ENCODE peak calls at places on chromosome 20, in six cellular contexts. P is sigmoid colon, M is AG04450, L is epithelial cell of esophagus, N is PC-3, E is GM10248. D is an unnamed sample.

GRCh38 chr20:46028110-46028509 is 905 bp upstream of the SLC12A5 start:
- DNase-seq in M (no peak), N (no peak), L (no peak), E (no peak), P (no peak), D (no peak)

GRCh38 chr20:4029505-4030467 is 14.4 kb upstream of the RNF24 start:
- DNase-seq in L (no peak), E (no peak), M (no peak), P (no peak), N (peak), D (no peak)

GRCh38 chr20:17938889-17939619 is 29.5 kb downstream of the SNX5 start:
- DNase-seq in P (peak), N (peak), M (no peak), L (peak), E (peak), D (no peak)

GRCh38 chr20:835220-836045 is 1.9 kb downstream of the FAM110A start:
- DNase-seq in L (no peak), E (no peak), N (no peak), P (no peak), M (no peak), D (no peak)

GRCh38 chr20:1017677-1018076 is 15.6 kb upstream of the RSPO4 start:
- DNase-seq in P (no peak), E (no peak), L (no peak), N (no peak), M (no peak), D (no peak)

GRCh38 chr20:31842471-31843157 is 2.8 kb downstream of the FOXS1 start:
- DNase-seq in P (peak), L (no peak), E (no peak), M (no peak), N (peak), D (no peak)

GRCh38 chr20:5910192-5910591 is 40.1 kb downstream of the TRMT6 start:
- DNase-seq in E (no peak), P (no peak), M (no peak), N (no peak), L (no peak), D (no peak)

GRCh38 chr20:50594231-50594590 is 84.0 kb downstream of the PTPN1 start:
- DNase-seq in M (no peak), N (no peak), P (no peak), L (no peak), E (no peak), D (no peak)

GRCh38 chr20:10897341-10897740 is 223.5 kb upstream of the JAG1 start:
- DNase-seq in P (no peak), N (peak), E (no peak), M (no peak), L (peak), D (no peak)

GRCh38 chr20:4299773-4300172 is 284.4 kb upstream of the RNF24 start:
- DNase-seq in M (no peak), E (no peak), L (no peak), N (no peak), P (no peak), D (no peak)

GRCh38 chr20:25453035-25453810 is 45.8 kb downstream of the GINS1 start:
- DNase-seq in N (peak), P (no peak), M (no peak), E (no peak), L (peak), D (peak)

GRCh38 chr20:967796-968742 is 34.0 kb downstream of the RSPO4 start:
- DNase-seq in L (peak), E (no peak), P (no peak), N (peak), M (no peak), D (peak)

GRCh38 chr20:41395669-41396664 is 29.3 kb upstream of the EMILIN3 start:
- DNase-seq in N (no peak), P (no peak), E (no peak), L (no peak), M (no peak), D (no peak)

GRCh38 chr20:43022568-43022967 is 167.1 kb downstream of the PTPRT start:
- DNase-seq in N (no peak), E (no peak), L (no peak), M (no peak), P (no peak), D (no peak)

GRCh38 chr20:32609371-32609773 is 24.2 kb upstream of the NOL4L start:
- DNase-seq in M (no peak), N (no peak), E (no peak), L (no peak), P (no peak), D (no peak)

DNA sequence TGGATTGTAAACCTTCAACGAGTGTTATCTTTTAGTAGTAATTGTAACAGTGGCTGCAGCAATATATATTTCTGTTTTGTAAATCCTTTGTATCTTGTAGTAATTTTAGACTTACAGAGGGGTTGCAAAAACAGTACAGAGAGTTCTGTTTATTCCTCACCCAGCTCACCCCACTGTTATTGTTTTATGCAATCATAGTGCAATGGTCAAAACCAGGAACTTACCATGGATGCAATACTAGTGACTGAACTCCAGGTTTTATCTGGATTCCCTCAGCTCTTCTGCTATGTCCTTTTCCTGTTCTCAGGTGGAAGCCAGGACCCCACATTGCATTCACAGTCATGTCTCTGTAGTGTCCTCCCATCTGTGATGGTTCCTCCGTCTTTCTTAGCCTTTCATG is 42.5 kb upstream of the NKX2-2 start:
- DNase-seq in N (no peak), E (no peak), L (no peak), M (no peak), P (no peak), D (no peak)
- TF ChIP-seq CTCF in N (no peak), E (no peak), L (no peak), M (no peak), P (no peak), D (no peak)

GRCh38 chr20:22586645-22587310 is 2.4 kb upstream of the FOXA2 start:
- DNase-seq in L (peak), M (no peak), N (peak), P (no peak), E (peak), D (no peak)
- TF ChIP-seq CTCF in L (peak), M (peak), N (peak), P (no peak), E (peak), D (peak)

DNA sequence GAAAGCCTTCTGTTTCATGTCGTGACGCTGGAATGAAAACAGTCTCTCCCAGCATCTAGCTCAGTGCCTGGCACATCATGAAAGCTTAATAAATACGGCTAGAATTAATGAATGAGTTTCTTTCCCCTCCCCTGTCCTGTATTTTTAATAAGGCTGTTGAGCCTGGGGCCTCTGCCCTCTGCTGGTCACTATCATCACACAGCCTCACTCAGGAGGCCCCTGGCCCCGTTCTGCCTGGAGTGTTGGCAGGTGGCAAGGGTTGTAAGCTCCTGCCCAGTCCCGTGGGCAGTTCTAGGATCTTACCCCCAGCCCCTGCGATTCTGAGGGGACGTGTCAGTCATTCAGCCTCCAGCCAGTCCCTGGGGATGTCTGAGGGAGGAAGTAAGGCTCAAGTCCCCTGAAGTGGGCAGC is 41.4 kb downstream of the PHACTR3 start:
- DNase-seq in M (no peak), N (peak), P (peak), E (no peak), L (no peak), D (no peak)
- TF ChIP-seq CTCF in M (no peak), N (peak), P (no peak), E (no peak), L (no peak), D (peak)

GRCh38 chr20:9392892-9393857 is 121.2 kb upstream of the LAMP5 start:
- DNase-seq in P (peak), M (no peak), L (peak), E (peak), N (peak), D (no peak)
- TF ChIP-seq CTCF in P (peak), M (peak), L (peak), E (no peak), N (peak), D (peak)

DNA sequence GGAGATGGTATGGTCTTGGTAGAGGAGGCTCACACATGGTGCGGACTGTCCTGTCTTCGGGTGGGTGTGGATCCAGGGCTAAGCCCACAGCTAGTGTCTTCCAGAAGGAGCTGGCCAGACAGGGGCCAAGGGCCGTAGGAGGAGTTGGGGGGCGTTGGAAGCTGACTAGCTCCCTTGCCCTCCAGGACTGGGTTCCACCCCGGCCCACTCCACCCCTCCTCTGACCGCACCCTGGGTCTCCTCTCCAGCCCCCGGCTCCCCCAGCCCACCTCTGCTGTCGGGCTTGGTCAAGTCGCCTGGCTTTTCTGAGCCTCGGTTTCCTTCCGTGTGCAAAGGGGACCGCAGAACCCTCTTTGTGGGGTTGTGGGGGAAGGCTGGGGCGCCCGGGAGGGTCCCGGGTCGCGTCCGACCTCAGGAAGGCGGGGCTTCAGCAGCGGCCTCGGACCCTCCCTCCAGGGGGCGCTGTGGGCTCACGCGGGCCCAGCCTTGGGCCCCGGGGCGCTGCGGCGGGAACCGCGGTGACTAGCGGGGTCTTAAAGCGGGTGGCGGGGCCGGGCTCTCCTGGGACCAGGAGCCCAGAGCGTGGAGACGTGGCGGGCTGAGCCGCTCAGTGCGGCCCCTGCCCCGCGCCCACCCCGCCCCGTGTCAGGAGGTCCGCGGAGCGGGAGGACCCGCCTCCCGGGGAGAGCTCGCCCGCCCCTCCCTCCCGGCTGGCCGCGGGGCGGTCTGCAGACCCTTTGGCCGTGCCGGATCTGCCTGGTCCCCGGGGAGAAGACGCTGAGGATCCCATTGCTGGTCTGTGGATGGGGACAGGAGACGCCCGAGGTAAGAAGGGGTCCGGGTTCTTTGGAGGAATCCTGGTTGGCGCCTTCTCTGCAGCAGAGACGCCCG is 5.4 kb downstream of the NPBWR2 start:
- DNase-seq in N (peak), P (no peak), M (no peak), L (peak), E (peak), D (peak)
- TF ChIP-seq CTCF in N (peak), P (peak), M (peak), L (peak), E (peak), D (peak)

GRCh38 chr20:64133951-64134407 is 26.6 kb upstream of the NPBWR2 start:
- DNase-seq in L (no peak), N (no peak), P (peak), E (no peak), M (no peak), D (peak)
- TF ChIP-seq CTCF in L (peak), N (peak), P (no peak), E (no peak), M (peak), D (peak)

DNA sequence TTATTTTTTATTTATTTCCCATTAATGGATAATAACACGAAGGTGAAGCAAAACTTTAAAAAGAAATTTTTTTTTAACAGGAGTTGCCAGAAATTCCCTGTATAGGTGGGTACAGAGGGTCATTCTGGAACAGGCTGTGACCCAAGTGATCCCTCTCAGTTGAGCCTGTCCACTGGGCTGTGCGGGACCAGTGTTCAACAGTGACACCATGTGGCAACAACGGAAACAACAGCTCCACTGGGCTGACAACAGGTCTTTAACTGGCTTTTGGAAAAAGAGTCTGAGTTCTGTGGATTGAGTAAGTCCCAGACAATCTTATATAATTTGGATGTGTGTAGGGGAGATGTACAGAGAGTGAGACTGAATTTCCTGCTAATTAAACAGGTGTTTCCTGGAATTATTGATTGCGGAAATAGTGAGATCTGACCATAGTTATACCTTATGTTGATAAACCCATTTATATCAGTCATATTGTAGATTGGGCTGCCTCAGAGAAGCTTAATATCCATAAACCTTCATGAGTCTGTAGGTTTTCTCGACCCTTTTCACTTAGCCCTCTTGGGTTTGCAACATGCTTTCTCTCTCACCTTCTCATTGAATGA is 17.6 kb downstream of the KIAA1755 start:
- DNase-seq in P (no peak), L (peak), M (no peak), E (no peak), N (peak), D (peak)
- TF ChIP-seq CTCF in P (no peak), L (peak), M (peak), E (peak), N (peak), D (peak)

GRCh38 chr20:54139188-54139587 is 34.6 kb downstream of the CYP24A1 start:
- DNase-seq in M (no peak), P (no peak), N (peak), L (no peak), E (no peak), D (no peak)
- TF ChIP-seq CTCF in M (no peak), P (no peak), N (no peak), L (no peak), E (no peak), D (no peak)

DNA sequence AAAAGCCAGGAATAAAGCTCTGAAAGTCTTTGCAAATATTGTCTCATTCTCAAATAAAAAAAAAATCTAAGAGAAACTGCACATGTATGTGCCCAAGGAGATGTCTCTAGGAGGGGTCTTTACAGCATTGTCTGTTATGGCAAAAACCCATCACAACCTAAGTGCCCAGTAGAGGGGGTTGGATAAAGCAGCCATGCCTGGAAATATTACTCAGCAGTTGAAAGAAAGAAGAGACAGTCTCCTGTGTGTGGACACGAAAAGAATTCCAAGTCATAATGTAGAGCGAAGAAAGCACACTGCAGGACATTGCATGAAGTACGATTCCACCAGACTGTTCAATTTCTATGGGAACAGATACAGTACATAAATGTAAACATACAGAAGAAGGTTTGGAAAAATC is 7.3 kb upstream of the TGM2 start:
- DNase-seq in P (peak), N (peak), E (no peak), L (peak), M (no peak), D (no peak)
- TF ChIP-seq CTCF in P (no peak), N (peak), E (no peak), L (peak), M (peak), D (peak)

GRCh38 chr20:62141397-62142251 is 1.6 kb downstream of the PSMA7 start:
- DNase-seq in N (peak), L (peak), P (no peak), E (no peak), M (no peak), D (no peak)
- TF ChIP-seq CTCF in N (peak), L (peak), P (no peak), E (peak), M (peak), D (peak)